ENCODE peak calls at places on chromosomes 6 and 20, in ten cellular contexts. Z, O, F, B, S, P, U, D, L and X are unnamed samples.

GRCh38 chr6:19416811-19417210 is 420.4 kb upstream of the ID4 start:
- DNase-seq in D (no peak), U (no peak), L (no peak), F (no peak), P (no peak), S (no peak), B (no peak), O (no peak), Z (no peak), X (no peak)

GRCh38 chr6:111799576-111800467 is 73.4 kb downstream of the FYN start:
- DNase-seq in P (no peak), U (no peak), L (no peak), O (no peak), F (no peak), Z (no peak), B (no peak), S (no peak), D (no peak), X (no peak)

GRCh38 chr20:63162206-63162770 is 53.6 kb downstream of the YTHDF1 start:
- DNase-seq in S (no peak), B (no peak), O (no peak), F (no peak), P (peak; percentile 4), D (no peak), Z (no peak), U (no peak), L (no peak), X (no peak)

GRCh38 chr6:15623282-15624116 is 39.3 kb downstream of the DTNBP1 start:
- DNase-seq in O (no peak), L (no peak), P (no peak), S (peak; percentile 50), Z (no peak), F (no peak), D (no peak), U (peak; percentile 64), B (no peak), X (no peak)

GRCh38 chr6:100229512-100229911 is 235.2 kb downstream of the SIM1 start:
- DNase-seq in Z (no peak), S (no peak), L (peak; percentile 16), B (no peak), P (no peak), D (no peak), O (no peak), U (no peak), F (no peak), X (no peak)

GRCh38 chr20:3766832-3767433 is 620 bp downstream of the ADISSP start:
- DNase-seq in U (no peak), L (no peak), D (no peak), P (no peak), F (peak; percentile 75), S (no peak), Z (no peak), O (no peak), B (no peak), X (no peak)

GRCh38 chr6:128491643-128492206 is 28.7 kb downstream of the PTPRK start:
- DNase-seq in L (peak; percentile 55), D (no peak), P (no peak), O (no peak), F (no peak), B (no peak), Z (no peak), U (peak; percentile 79), S (peak; percentile 91), X (no peak)

GRCh38 chr6:5898563-5898962 is 108.2 kb downstream of the NRN1 start:
- DNase-seq in U (no peak), F (no peak), Z (no peak), P (no peak), D (no peak), S (no peak), B (no peak), O (no peak), L (no peak), X (no peak)

GRCh38 chr6:160519603-160520042 is 144.5 kb downstream of the LPA start:
- DNase-seq in L (no peak), F (no peak), O (no peak), D (peak; percentile 76), U (no peak), P (no peak), S (no peak), B (no peak), Z (no peak), X (no peak)

GRCh38 chr6:160523223-160523622 is 140.9 kb downstream of the LPA start:
- DNase-seq in U (no peak), F (no peak), S (no peak), B (no peak), P (no peak), O (no peak), L (no peak), D (no peak), Z (no peak), X (no peak)

GRCh38 chr6:160519133-160519532 is 144.9 kb downstream of the LPA start:
- DNase-seq in L (no peak), U (no peak), O (no peak), B (no peak), P (no peak), F (no peak), Z (no peak), S (no peak), D (no peak), X (no peak)

DNA sequence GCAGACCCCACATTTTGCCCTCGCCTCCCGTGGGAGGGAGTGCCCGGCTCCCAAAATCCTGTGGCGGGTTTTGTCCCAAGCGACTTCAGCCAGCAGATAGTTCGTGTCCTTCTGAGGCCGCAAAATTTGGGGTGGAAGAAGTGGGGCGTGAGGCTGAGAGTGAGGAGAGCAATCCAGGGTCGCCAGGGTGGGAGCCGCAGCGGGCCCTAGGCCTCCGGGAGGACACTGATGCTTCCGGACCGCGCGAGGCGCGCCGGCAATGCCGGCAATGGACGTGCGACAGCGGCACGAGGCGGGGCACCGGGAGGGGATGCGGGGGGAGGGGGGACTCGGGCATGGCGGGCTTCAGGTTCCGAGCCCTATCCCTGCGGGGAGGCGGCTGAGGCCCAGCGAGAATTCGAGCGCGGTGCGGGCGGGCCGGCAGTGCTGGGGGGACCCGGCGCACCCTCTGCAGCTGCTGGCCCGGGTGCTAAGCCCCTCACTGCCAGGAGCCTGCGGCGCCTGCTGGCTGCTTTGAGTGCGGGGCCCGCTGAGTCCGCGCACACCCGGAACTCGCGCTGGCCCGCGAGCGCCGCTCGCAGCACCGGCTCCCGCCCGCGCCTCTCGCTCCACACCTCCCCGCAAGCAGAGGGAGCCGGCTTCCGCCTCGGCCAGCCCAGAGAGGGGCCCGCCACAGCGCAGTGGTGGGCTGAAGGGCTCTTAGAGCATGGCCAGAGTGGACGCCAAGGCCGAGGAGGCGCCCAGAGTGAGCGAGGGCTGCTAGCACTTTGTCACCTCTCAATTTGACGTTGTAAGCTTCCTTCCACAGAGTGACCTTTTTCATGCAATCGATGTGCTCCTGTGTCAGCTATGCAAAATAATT is 143.8 kb downstream of the LPA start:
- DNase-seq in Z (peak; percentile 83), B (peak; percentile 20), U (peak; percentile 65), F (peak; percentile 85), D (peak; percentile 48), S (peak; percentile 76), P (peak; percentile 78), O (peak; percentile 41), L (peak; percentile 80), X (peak; percentile 88)
- TF ChIP-seq CTCF in Z (peak; percentile 85), B (no peak), U (no peak), F (no peak), D (no peak), S (no peak), P (peak; percentile 2), O (peak; percentile 36), L (no peak), X (no peak)

DNA sequence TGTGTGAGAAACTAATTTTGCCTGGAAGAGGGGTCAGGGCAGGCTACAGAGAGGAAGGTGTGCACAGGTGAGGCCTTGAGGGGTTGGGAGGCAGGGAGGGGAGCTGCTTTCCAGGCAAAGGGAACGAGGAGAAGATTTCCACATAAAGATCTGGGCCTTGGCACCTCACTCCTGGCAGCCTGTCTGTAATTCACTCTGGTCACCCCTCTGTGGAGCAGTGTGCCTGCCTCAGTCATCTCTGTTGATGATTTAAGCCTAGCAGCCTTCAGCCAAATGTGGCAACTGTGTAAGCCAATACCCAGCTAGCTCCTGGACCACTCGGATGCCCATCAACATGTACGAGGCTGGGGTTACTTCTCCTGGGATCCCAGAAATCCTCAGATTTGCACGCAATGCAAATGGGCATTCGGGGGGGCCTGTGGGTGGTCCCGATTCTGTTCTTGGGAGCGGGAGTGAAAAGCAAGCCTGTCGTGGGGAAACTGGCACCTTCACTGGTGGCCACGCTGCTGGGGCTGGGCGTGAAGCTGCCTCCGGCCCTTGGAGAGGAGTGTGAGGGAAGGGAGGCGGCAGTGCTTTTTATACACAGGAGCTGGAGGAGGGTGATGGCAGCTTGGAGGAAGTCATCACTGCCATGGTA is 360.4 kb downstream of the ZFAND3 start:
- DNase-seq in D (no peak), Z (peak; percentile 28), L (no peak), P (no peak), S (no peak), O (no peak), B (no peak), U (no peak), F (no peak), X (peak; percentile 62)
- TF ChIP-seq CTCF in D (peak; percentile 13), Z (no peak), L (no peak), P (no peak), S (no peak), O (no peak), B (no peak), U (no peak), F (no peak), X (no peak)

GRCh38 chr6:7157752-7158616 is 50.2 kb downstream of the RREB1 start:
- DNase-seq in U (no peak), S (no peak), B (no peak), P (no peak), D (no peak), O (no peak), Z (no peak), L (no peak), F (no peak), X (no peak)
- TF ChIP-seq CTCF in U (no peak), S (no peak), B (peak; percentile 13), P (peak; percentile 13), D (no peak), O (no peak), Z (no peak), L (no peak), F (no peak), X (no peak)

GRCh38 chr6:63448229-63448628 is 124.1 kb upstream of the LOC128125822 start:
- DNase-seq in U (no peak), Z (no peak), O (no peak), B (no peak), D (no peak), L (no peak), P (no peak), F (no peak), S (no peak), X (no peak)

GRCh38 chr6:63452117-63452516 is 120.2 kb upstream of the LOC128125822 start:
- DNase-seq in L (no peak), P (no peak), U (no peak), B (no peak), O (peak; percentile 16), F (no peak), S (peak; percentile 2), Z (no peak), D (no peak), X (no peak)

GRCh38 chr6:63447134-63447533 is 125.1 kb upstream of the LOC128125822 start:
- DNase-seq in L (no peak), U (no peak), B (no peak), Z (no peak), F (no peak), S (no peak), P (no peak), D (no peak), O (no peak), X (no peak)

GRCh38 chr6:63449714-63450113 is 122.6 kb upstream of the LOC128125822 start:
- DNase-seq in B (no peak), L (no peak), P (no peak), S (no peak), D (no peak), F (no peak), U (peak; percentile 1), Z (no peak), O (no peak), X (no peak)

DNA sequence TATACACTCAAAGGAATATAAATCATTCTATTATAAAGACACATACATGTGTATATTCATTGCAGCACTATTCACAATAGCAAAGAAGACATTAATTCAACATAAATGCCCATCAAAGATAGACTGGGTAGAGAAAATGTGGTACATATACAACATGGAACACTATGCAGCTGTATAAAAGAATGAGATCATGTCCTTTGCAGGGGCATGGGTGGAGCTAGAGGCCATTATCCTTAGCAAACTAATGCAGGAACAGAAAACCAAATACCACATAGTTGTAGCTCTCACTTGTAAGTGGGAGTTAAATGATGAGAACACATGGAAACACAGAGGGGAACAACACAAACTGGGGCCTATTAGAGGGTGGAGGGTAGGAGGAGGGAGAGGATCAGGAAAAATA is 121.0 kb upstream of the LOC128125822 start:
- DNase-seq in B (no peak), D (no peak), U (no peak), L (no peak), O (no peak), Z (no peak), S (no peak), P (no peak), F (no peak), X (no peak)
- TF ChIP-seq CTCF in B (no peak), D (no peak), U (no peak), L (no peak), O (no peak), Z (no peak), S (no peak), P (no peak), F (no peak), X (no peak)